ENCODE peak calls at places on chromosomes 5 and 9, in five cellular contexts. E, Z, W, X and V are unnamed samples.
A peak's percentile ranks its signal among the peaks of the same experiment; 100 is the strongest.

GRCh38 chr5:13973724-13974123 is 29.2 kb upstream of the DNAH5 start:
- DNase-seq in E (no peak), Z (no peak), W (no peak), X (no peak), V (no peak)

GRCh38 chr9:2158111-2158610 is 143.0 kb downstream of the SMARCA2 start:
- DNase-seq in E (peak; percentile 72), Z (peak; percentile 86), W (no peak), X (peak; percentile 57), V (no peak)

GRCh38 chr9:31486630-31487029 is 897.8 kb upstream of the ACO1 start:
- DNase-seq in E (no peak), Z (no peak), W (no peak), X (peak; percentile 57), V (no peak)

GRCh38 chr9:137989156-137989555 is 111.6 kb downstream of the CACNA1B start:
- DNase-seq in E (peak; percentile 3), Z (no peak), W (no peak), X (no peak), V (no peak)

GRCh38 chr5:126419102-126419501 is 4.1 kb upstream of the GRAMD2B start:
- DNase-seq in E (no peak), Z (no peak), W (no peak), X (no peak), V (no peak)

GRCh38 chr5:52983731-52984620 is 5.2 kb upstream of the ITGA2 start:
- DNase-seq in E (no peak), Z (no peak), W (no peak), X (peak; percentile 72), V (no peak)

GRCh38 chr9:75930766-75931311 is 40.4 kb downstream of the PCSK5 start:
- DNase-seq in E (no peak), Z (no peak), W (no peak), X (no peak), V (no peak)

GRCh38 chr5:141883184-141883947 is 5.2 kb upstream of the PCDH1 start:
- DNase-seq in E (peak; percentile 85), Z (no peak), W (no peak), X (peak; percentile 79), V (no peak)

GRCh38 chr9:133506653-133507038 is 18.1 kb downstream of the MYMK start:
- DNase-seq in E (peak; percentile 91), Z (peak; percentile 86), W (no peak), X (no peak), V (peak; percentile 52)

GRCh38 chr9:137550958-137551655 is 572 bp upstream of the MRPL41 start:
- DNase-seq in E (no peak), Z (peak; percentile 88), W (no peak), X (peak; percentile 94), V (no peak)

GRCh38 chr9:82532504-82532903 is 530.4 kb downstream of the RASEF start:
- DNase-seq in E (no peak), Z (no peak), W (no peak), X (no peak), V (no peak)

GRCh38 chr5:150457562-150458240 is 8.2 kb upstream of the RPS14 start:
- DNase-seq in E (no peak), Z (no peak), W (no peak), X (no peak), V (no peak)

GRCh38 chr9:3675964-3676363 is 150.2 kb upstream of the RFX3 start:
- DNase-seq in E (no peak), Z (no peak), W (no peak), X (no peak), V (no peak)

GRCh38 chr5:58860680-58861079 is 277.8 kb downstream of the RAB3C start:
- DNase-seq in E (no peak), Z (no peak), W (no peak), X (no peak), V (no peak)

GRCh38 chr9:131927092-131927491 is 152.6 kb downstream of the MED27 start:
- DNase-seq in E (no peak), Z (no peak), W (no peak), X (no peak), V (no peak)